ENCODE peak calls at places on chromosome 1, in ten cellular contexts. O is lower leg skin; A is CD8-positive, alpha-beta T cell; J is epithelial cell of esophagus; E is BJ; N is NB4; K is GM12865; Q is fibroblast of lung; H is cardiac muscle cell; X is Panc1. V is an unnamed sample.

GRCh38 chr1:90723561-90724108 is 6.5 kb upstream of the BARHL2 start:
- DNase-seq in O (no peak), E (no peak), Q (no peak), N (peak; percentile 8), H (no peak), X (no peak), K (peak; percentile 38), J (no peak), A (no peak), V (no peak)

GRCh38 chr1:231817813-231818212 is 191.2 kb downstream of the DISC1 start:
- DNase-seq in K (no peak), E (no peak), A (no peak), Q (peak; percentile 11), X (no peak), H (no peak), N (no peak), J (no peak), O (no peak), V (no peak)

GRCh38 chr1:102550729-102551384 is 554.1 kb upstream of the OLFM3 start:
- DNase-seq in K (peak; percentile 35), Q (no peak), E (no peak), X (no peak), J (peak; percentile 48), A (no peak), H (peak; percentile 7), N (peak; percentile 52), O (no peak), V (no peak)

GRCh38 chr1:70874826-70875225 is 172.8 kb downstream of the PTGER3 start:
- DNase-seq in E (no peak), J (peak; percentile 19), K (no peak), X (no peak), A (no peak), H (no peak), O (no peak), Q (no peak), N (no peak), V (no peak)

GRCh38 chr1:63980706-63981407 is 207.0 kb downstream of the ROR1 start:
- DNase-seq in N (no peak), E (no peak), H (no peak), J (peak; percentile 86), K (no peak), A (no peak), X (no peak), O (peak; percentile 36), Q (no peak), V (no peak)

GRCh38 chr1:226784081-226785049 is 45.3 kb upstream of the ITPKB start:
- DNase-seq in J (peak; percentile 25), N (no peak), A (no peak), O (no peak), K (no peak), H (no peak), Q (no peak), X (no peak), E (no peak), V (no peak)

GRCh38 chr1:95625224-95625623 is 391.2 kb downstream of the RWDD3 start:
- DNase-seq in O (no peak), H (no peak), N (no peak), J (peak; percentile 18), E (no peak), X (no peak), Q (no peak), K (no peak), A (no peak), V (no peak)

GRCh38 chr1:36297062-36297461 is 9.1 kb upstream of the SH3D21 start:
- DNase-seq in A (no peak), Q (no peak), K (no peak), X (no peak), J (peak; percentile 45), O (no peak), E (no peak), N (no peak), H (no peak), V (no peak)

GRCh38 chr1:183733610-183734219 is 71.2 kb upstream of the RGL1 start:
- DNase-seq in O (no peak), A (no peak), E (no peak), K (no peak), Q (no peak), J (no peak), N (no peak), H (peak; percentile 55), X (no peak), V (no peak)

GRCh38 chr1:172269644-172270043 is 150.8 kb upstream of the C1orf105 start:
- DNase-seq in J (peak; percentile 76), X (no peak), Q (peak; percentile 32), O (no peak), A (no peak), H (peak; percentile 32), K (no peak), E (no peak), N (peak; percentile 4), V (no peak)

GRCh38 chr1:53498555-53499142 is 39.5 kb downstream of the DMRTB1 start:
- DNase-seq in O (no peak), E (no peak), N (peak; percentile 22), A (no peak), X (no peak), Q (no peak), K (no peak), J (no peak), H (no peak), V (no peak)

GRCh38 chr1:111553199-111553598 is 49.8 kb upstream of the ADORA3 start:
- DNase-seq in Q (no peak), J (peak; percentile 94), K (no peak), N (no peak), E (peak; percentile 84), O (no peak), X (no peak), A (no peak), H (no peak), V (no peak)

GRCh38 chr1:22778408-22778807 is 67.8 kb downstream of the EPHB2 start:
- DNase-seq in Q (no peak), O (no peak), J (no peak), N (no peak), K (no peak), H (no peak), E (no peak), A (no peak), X (no peak), V (no peak)

DNA sequence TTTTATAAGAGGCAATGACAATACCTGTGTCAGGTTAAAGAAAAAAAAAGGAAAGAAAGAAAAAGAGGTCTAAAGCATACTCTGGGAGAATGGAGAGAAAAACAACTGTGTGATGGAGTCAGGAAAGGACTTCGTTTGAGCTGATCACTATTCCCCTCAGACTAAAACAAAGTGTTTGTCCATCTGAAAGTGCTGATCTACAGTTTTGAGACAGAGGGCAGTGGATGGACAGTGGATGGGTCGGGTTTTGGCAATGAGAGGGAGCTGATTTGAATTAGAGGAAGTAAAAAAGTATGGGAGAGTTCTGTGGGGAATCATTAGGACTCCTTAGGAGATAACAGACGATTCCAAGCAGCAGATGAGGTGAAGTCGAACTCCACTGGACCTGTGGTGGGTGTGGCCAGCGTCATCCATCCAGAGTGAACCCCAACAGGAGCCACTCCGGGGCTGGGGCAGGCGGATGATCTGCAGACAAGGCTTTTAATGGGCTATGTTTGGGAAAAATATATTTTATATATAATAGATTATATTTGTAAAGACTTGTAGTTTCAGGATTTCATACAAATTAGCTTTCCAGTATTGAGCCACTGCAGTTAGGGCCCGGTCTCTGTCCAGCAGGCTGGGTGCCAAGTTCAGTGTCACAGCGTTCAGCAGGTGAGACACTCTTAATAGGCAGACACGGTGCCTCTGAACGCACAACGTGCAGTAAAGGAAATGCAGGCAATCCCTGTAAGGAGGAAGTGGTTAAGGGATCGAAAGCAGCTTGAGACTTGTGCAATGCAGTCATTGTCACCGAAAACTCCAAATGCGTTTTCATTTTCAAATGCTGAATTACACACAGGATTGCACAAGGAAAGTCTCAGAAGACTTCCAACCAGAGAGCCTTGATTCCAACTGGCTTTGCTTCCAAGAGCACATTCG is 62.1 kb downstream of the PTGS2 start:
- DNase-seq in H (no peak), X (no peak), N (peak; percentile 88), O (peak; percentile 63), Q (peak; percentile 42), K (peak; percentile 92), E (no peak), A (peak; percentile 55), J (peak; percentile 71), V (no peak)
- TF ChIP-seq CTCF in H (peak; percentile 7), X (no peak), N (no peak), O (no peak), Q (no peak), K (no peak), E (no peak), A (no peak), J (no peak), V (no peak)

DNA sequence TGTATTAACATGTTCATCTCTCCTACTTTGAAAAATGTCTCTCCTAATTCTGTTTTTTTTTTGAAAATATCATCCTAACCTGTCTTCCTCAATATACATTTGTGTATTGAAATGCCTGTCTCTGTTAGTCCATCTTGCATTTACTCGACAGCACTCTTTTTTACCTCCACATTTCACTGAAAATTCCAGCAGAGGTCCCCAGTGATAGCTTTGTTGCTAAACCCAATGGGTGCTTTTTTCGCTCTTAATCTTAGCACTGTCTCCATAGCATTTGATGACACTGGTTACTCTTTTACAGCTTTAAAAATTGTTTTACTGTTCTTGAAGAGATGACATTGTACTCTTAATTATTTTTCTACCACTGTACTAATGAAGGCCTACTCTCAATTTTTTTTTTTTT is 10.8 kb downstream of the OSBPL9 start:
- DNase-seq in N (peak; percentile 61), K (peak; percentile 53), O (no peak), E (no peak), H (peak; percentile 59), Q (peak; percentile 75), J (peak; percentile 66), A (no peak), X (no peak), V (no peak)
- TF ChIP-seq CTCF in N (peak; percentile 41), K (peak; percentile 20), O (no peak), E (peak; percentile 57), H (peak; percentile 64), Q (peak; percentile 51), J (peak; percentile 60), A (no peak), X (peak; percentile 54), V (peak; percentile 59)

DNA sequence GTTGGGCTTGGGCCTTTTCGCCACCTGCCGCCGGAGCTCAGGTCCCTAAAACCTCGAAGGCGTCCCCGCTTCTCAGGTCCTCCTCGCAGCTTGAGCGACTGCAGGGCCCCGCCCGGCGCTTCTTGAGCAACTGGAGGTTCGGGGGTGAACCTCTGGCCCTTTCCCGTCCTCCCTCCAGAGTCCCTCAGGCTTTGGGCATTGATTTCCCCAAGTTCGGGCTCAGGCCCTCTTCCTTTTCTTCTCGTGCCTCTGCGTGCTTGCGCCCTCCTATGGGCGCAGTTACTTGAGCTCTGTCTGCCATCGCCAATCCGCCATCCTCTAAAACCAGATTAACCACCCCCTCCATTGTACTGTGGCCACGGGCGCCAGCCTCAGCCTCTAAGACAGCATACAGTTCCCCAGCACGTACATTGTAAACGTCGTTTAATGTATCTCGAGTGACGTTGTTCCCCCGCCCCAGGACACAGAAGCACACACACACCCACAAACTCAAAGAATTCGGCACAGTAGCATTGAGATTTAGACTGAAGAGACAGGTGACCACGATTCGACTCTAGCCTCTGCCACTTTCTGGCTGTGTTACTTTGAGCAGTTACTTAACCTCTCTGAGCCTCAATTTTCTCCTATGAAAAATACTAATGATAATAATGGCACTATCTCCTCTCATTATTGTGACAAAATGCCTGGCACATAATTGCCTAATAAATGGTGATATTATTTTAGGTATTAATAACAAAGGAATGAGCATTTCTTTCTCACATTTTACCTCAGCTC is 22.6 kb downstream of the BTG2 start:
- DNase-seq in O (peak; percentile 59), E (no peak), A (peak; percentile 84), H (peak; percentile 50), X (peak; percentile 42), J (peak; percentile 71), N (peak; percentile 75), Q (peak; percentile 64), K (no peak), V (no peak)
- TF ChIP-seq CTCF in O (no peak), E (peak; percentile 58), A (no peak), H (peak; percentile 54), X (peak; percentile 75), J (peak; percentile 47), N (peak; percentile 50), Q (peak; percentile 45), K (peak; percentile 37), V (peak; percentile 56)

GRCh38 chr1:247078315-247079140 is at the start of gene ZNF670:
- DNase-seq in X (peak; percentile 91), J (peak; percentile 97), K (peak; percentile 95), A (peak; percentile 83), N (peak; percentile 97), H (peak; percentile 98), Q (peak; percentile 98), O (peak; percentile 96), E (peak; percentile 67), V (peak; percentile 91)
- TF ChIP-seq CTCF in X (no peak), J (no peak), K (no peak), A (no peak), N (no peak), H (no peak), Q (no peak), O (no peak), E (no peak), V (no peak)

V was measured in type B pancreatic cell.